ENCODE peak calls at places on chromosomes 4 and X, in ten cellular contexts. T is EL; M is stimulated activated CD8-positive, alpha-beta memory T cell treated with anti-CD3 and anti-CD28 coated beads, Interleukin-15, amount 100 ng/mL, for 4 hours; H is NCI-H1092 treated with DMSO at 0.1 percent for 48 hours; V is cardiac septum; I is GM19239; A is fibroblast of villous mesenchyme; Q is activated T-cell treated with anti-CD3 and anti-CD28 coated beads, Interleukin-2, amount 50 U/mL, for 24 hours; J is H54; E is activated gamma-delta T cell treated with Interleukin-2 at 50 U/mL for 16 hours. U is an unnamed sample.

GRCh38 chr4:123438031-123438430 is 41.4 kb downstream of the SPRY1 start:
- DNase-seq in T (no peak), M (no peak), H (no peak), V (no peak), I (no peak), A (no peak), Q (no peak), J (no peak), E (no peak), U (no peak)

GRCh38 chr4:169115897-169116254 is 105.8 kb upstream of the CBR4 start:
- DNase-seq in T (peak), M (no peak), H (no peak), V (no peak), I (no peak), A (peak), Q (no peak), J (peak), E (no peak), U (peak)

GRCh38 chr4:15689540-15689939 is 7.9 kb downstream of the FAM200B start:
- DNase-seq in T (peak), M (no peak), H (no peak), V (no peak), I (no peak), A (peak), Q (no peak), J (no peak), E (no peak), U (no peak)

GRCh38 chr4:87088188-87088587 is 132.2 kb downstream of the KLHL8 start:
- DNase-seq in T (no peak), M (no peak), H (no peak), V (no peak), I (no peak), A (no peak), Q (no peak), J (no peak), E (no peak), U (no peak)

GRCh38 chr4:6523251-6523650 is 50.8 kb upstream of the PPP2R2C start:
- DNase-seq in T (no peak), M (no peak), H (no peak), V (no peak), I (no peak), A (peak), Q (no peak), J (no peak), E (no peak), U (no peak)

GRCh38 chrX:56368962-56369361 is 136.8 kb downstream of the KLF8 start:
- DNase-seq in T (no peak), M (no peak), H (no peak), V (no peak), I (no peak), A (no peak), Q (no peak), J (no peak), E (no peak), U (no peak)

GRCh38 chr4:29853843-29854242 is 866.3 kb upstream of the PCDH7 start:
- DNase-seq in T (no peak), M (no peak), H (peak), V (no peak), I (no peak), A (no peak), Q (no peak), J (no peak), E (no peak), U (no peak)

GRCh38 chr4:184958127-184958806 is 60.0 kb upstream of the HELT start:
- DNase-seq in T (no peak), M (no peak), H (no peak), V (no peak), I (no peak), A (no peak), Q (no peak), J (no peak), E (no peak), U (no peak)

GRCh38 chr4:89254847-89255246 is 52.8 kb downstream of the GPRIN3 start:
- DNase-seq in T (peak), M (no peak), H (no peak), V (no peak), I (peak), A (peak), Q (peak), J (peak), E (peak), U (no peak)

GRCh38 chr4:52957220-52957686 is 95.1 kb downstream of the RASL11B start:
- DNase-seq in T (no peak), M (no peak), H (peak), V (no peak), I (no peak), A (peak), Q (no peak), J (no peak), E (no peak), U (no peak)

GRCh38 chr4:155428128-155428527 is 51.4 kb upstream of the MAP9 start:
- DNase-seq in T (no peak), M (no peak), H (no peak), V (no peak), I (no peak), A (no peak), Q (no peak), J (no peak), E (no peak), U (no peak)

GRCh38 chr4:45063701-45064100 is 337.3 kb upstream of the GNPDA2 start:
- DNase-seq in T (no peak), M (no peak), H (no peak), V (no peak), I (no peak), A (no peak), Q (no peak), J (no peak), E (no peak), U (no peak)

GRCh38 chr4:6894086-6894478 is 15.5 kb upstream of the TBC1D14 start:
- DNase-seq in T (no peak), M (no peak), H (no peak), V (no peak), I (no peak), A (no peak), Q (no peak), J (no peak), E (no peak), U (no peak)